ENCODE peak calls at places on chromosome 11, in nine cellular contexts. L is CD4-positive, alpha-beta T cell; S is A673; H is mammary epithelial cell; R is lower lobe of right lung; Q is fibroblast of lung; N is HCT116; U is A549; O is colonic mucosa. V is an unnamed sample.

GRCh38 chr11:13486926-13487660 is 8.7 kb downstream of the PTH start:
- DNase-seq in L (peak), S (peak), H (no peak), R (peak), Q (no peak), N (no peak), U (peak), O (peak), V (no peak)

GRCh38 chr11:67645521-67646457 is 4.7 kb downstream of the ACY3 start:
- DNase-seq in L (no peak), S (no peak), H (no peak), R (no peak), Q (no peak), N (no peak), U (no peak), O (no peak), V (no peak)

GRCh38 chr11:450809-451451 is 851 bp downstream of the PTDSS2 start:
- DNase-seq in L (peak), S (peak), H (peak), R (peak), Q (peak), N (peak), U (peak), O (peak), V (peak)

GRCh38 chr11:1931791-1932480 is 12.4 kb downstream of the TNNT3 start:
- DNase-seq in L (no peak), S (no peak), H (no peak), R (no peak), Q (no peak), N (no peak), U (no peak), O (no peak), V (no peak)

GRCh38 chr11:47234669-47235075 is 13.9 kb downstream of the ACP2 start:
- DNase-seq in L (peak), S (no peak), H (no peak), R (peak), Q (peak), N (no peak), U (peak), O (no peak), V (no peak)

GRCh38 chr11:68542617-68543016 is 82.1 kb downstream of the PPP6R3 start:
- DNase-seq in L (no peak), S (peak), H (peak), R (no peak), Q (peak), N (no peak), U (no peak), O (no peak), V (peak)

GRCh38 chr11:105144887-105145286 is 5.3 kb upstream of the CARD18 start:
- DNase-seq in L (no peak), S (peak), H (peak), R (no peak), Q (peak), N (peak), U (no peak), O (no peak), V (no peak)

GRCh38 chr11:19723572-19724342 is 11.1 kb downstream of the NAV2 start:
- DNase-seq in L (peak), S (no peak), H (peak), R (peak), Q (peak), N (peak), U (no peak), O (no peak), V (no peak)

GRCh38 chr11:124310746-124311145 is 3.0 kb downstream of the OR8D1 start:
- DNase-seq in L (no peak), S (no peak), H (no peak), R (no peak), Q (peak), N (no peak), U (no peak), O (no peak), V (no peak)

GRCh38 chr11:27204527-27204926 is 158.5 kb downstream of the CCDC34 start:
- DNase-seq in L (no peak), S (no peak), H (no peak), R (no peak), Q (peak), N (peak), U (peak), O (peak), V (no peak)

GRCh38 chr11:86257446-86257845 is 12.9 kb downstream of the EED start:
- DNase-seq in L (no peak), S (no peak), H (no peak), R (no peak), Q (no peak), N (no peak), U (no peak), O (no peak), V (no peak)

DNA sequence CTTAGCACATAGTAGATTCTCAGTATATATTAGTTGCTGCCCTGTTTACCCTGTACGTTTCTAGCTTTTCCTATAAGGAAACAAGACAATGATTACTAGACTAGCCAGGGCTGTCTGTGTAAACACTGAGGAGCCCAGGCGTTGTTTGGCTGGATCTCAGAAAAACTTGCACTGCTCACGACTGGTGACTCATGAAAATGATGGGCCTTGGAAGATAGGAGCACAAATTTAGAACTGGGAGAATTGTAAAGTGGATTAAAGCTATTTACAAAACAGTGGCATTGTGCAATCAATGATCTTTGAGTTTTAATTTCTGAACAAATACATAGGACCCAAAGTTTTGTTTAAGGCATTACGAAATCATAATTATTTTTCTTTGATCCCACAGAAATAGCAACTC is 276.9 kb downstream of the FAM76B start:
- DNase-seq in L (no peak), S (peak), H (peak), R (no peak), Q (peak), N (no peak), U (peak), O (peak), V (peak)
- H3K27ac ChIP-seq in L (no peak), S (no peak), H (peak), R (no peak), Q (no peak), N (no peak), U (no peak), O (peak), V (peak)

GRCh38 chr11:22510010-22510409 is 115.6 kb downstream of the FANCF start:
- DNase-seq in L (no peak), S (no peak), H (no peak), R (no peak), Q (no peak), N (no peak), U (no peak), O (no peak), V (no peak)
- H3K27ac ChIP-seq in L (no peak), S (no peak), H (peak), R (no peak), Q (no peak), N (no peak), U (no peak), O (no peak), V (peak)

GRCh38 chr11:33900159-33900855 is 8.4 kb upstream of the LMO2 start:
- DNase-seq in L (no peak), S (no peak), H (no peak), R (no peak), Q (no peak), N (no peak), U (no peak), O (no peak), V (no peak)
- H3K27ac ChIP-seq in L (no peak), S (no peak), H (no peak), R (no peak), Q (no peak), N (no peak), U (no peak), O (no peak), V (no peak)

GRCh38 chr11:96254854-96255253 is 88.1 kb downstream of the MAML2 start:
- DNase-seq in L (no peak), S (no peak), H (no peak), R (no peak), Q (no peak), N (no peak), U (no peak), O (no peak), V (no peak)

GRCh38 chr11:96257036-96257435 is 86.0 kb downstream of the MAML2 start:
- DNase-seq in L (no peak), S (no peak), H (no peak), R (no peak), Q (no peak), N (no peak), U (no peak), O (no peak), V (no peak)

GRCh38 chr11:96256604-96257003 is 86.4 kb downstream of the MAML2 start:
- DNase-seq in L (no peak), S (no peak), H (no peak), R (no peak), Q (no peak), N (no peak), U (no peak), O (no peak), V (no peak)

GRCh38 chr11:96257972-96258951 is 84.7 kb downstream of the MAML2 start:
- DNase-seq in L (peak), S (no peak), H (no peak), R (no peak), Q (peak), N (no peak), U (no peak), O (no peak), V (no peak)

GRCh38 chr11:96256213-96256580 is 86.8 kb downstream of the MAML2 start:
- DNase-seq in L (no peak), S (no peak), H (no peak), R (no peak), Q (no peak), N (no peak), U (no peak), O (no peak), V (no peak)
- H3K27ac ChIP-seq in L (peak), S (peak), H (no peak), R (no peak), Q (no peak), N (no peak), U (no peak), O (no peak), V (no peak)

GRCh38 chr11:116964269-116964668 is 126.8 kb upstream of the APOA1 start:
- DNase-seq in L (no peak), S (no peak), H (no peak), R (no peak), Q (peak), N (no peak), U (no peak), O (no peak), V (no peak)
- H3K27ac ChIP-seq in L (no peak), S (no peak), H (no peak), R (no peak), Q (no peak), N (no peak), U (no peak), O (no peak), V (no peak)

GRCh38 chr11:133362156-133362555 is 170.1 kb downstream of the OPCML start:
- DNase-seq in L (no peak), S (no peak), H (no peak), R (no peak), Q (no peak), N (no peak), U (no peak), O (no peak), V (no peak)
- H3K27ac ChIP-seq in L (no peak), S (no peak), H (no peak), R (no peak), Q (no peak), N (no peak), U (no peak), O (no peak), V (no peak)

DNA sequence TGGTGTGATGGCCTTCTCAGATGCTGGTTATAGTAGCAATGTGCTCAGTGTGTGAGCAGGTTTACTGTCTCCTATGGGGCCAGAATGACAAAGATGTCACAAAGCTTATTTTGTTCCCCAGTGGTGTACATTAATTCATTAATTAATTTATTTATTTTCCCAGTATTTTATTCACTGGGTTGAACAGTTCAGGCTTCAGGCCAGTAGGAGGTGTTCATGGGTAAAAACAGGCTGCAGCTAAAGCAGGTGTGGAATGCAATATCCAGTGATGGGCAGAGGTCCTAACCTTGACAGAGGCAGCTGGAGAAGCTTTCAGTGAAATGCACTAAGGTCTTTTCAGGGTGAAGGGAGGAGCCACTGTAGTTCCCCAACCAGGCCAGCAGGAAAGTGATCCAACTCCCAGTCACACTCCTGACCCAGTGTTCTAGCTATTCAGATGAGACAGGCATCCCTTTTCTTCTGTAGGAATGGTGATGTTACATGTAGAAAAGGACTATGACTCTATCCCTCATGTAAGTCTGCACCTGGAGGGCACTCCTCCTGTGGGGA is 7.8 kb upstream of the FANCF start:
- DNase-seq in L (no peak), S (no peak), H (no peak), R (no peak), Q (no peak), N (no peak), U (no peak), O (no peak), V (no peak)
- H3K27ac ChIP-seq in L (no peak), S (no peak), H (no peak), R (no peak), Q (no peak), N (no peak), U (no peak), O (no peak), V (no peak)

GRCh38 chr11:57637626-57638004 is 12.1 kb downstream of the YPEL4 start:
- DNase-seq in L (no peak), S (no peak), H (no peak), R (no peak), Q (no peak), N (no peak), U (no peak), O (no peak), V (no peak)
- H3K27ac ChIP-seq in L (no peak), S (peak), H (peak), R (peak), Q (peak), N (peak), U (peak), O (no peak), V (peak)

GRCh38 chr11:64384981-64385952 is 26.3 kb downstream of the RPS6KA4 start:
- DNase-seq in L (no peak), S (no peak), H (no peak), R (no peak), Q (no peak), N (no peak), U (no peak), O (no peak), V (no peak)
- H3K27ac ChIP-seq in L (no peak), S (no peak), H (no peak), R (no peak), Q (no peak), N (no peak), U (no peak), O (no peak), V (no peak)

V was measured in epithelial cell of prostate.